ENCODE peak calls at places on chromosomes 13 and 19, in eight cellular contexts. One of them, this sample, is unnamed.

GRCh38 chr13:110702591-110703526 is 3.1 kb downstream of the CARS2 start:
- DNase-seq in OCI-LY7: no peak
- DNase-seq in heart right ventricle: no peak
- DNase-seq in cardiac muscle cell: peak; percentile 18
- DNase-seq in breast epithelium: no peak
- DNase-seq in pancreas: no peak
- DNase-seq in tibial artery: no peak
- DNase-seq in uterus: no peak
- DNase-seq in this sample: no peak

GRCh38 chr19:48271531-48272151 is 1.8 kb downstream of the ZNF114 start:
- DNase-seq in breast epithelium: no peak
- DNase-seq in tibial artery: no peak
- DNase-seq in pancreas: no peak
- DNase-seq in uterus: peak; percentile 38
- DNase-seq in heart right ventricle: peak; percentile 40
- DNase-seq in cardiac muscle cell: peak; percentile 64
- DNase-seq in OCI-LY7: peak; percentile 31
- DNase-seq in this sample: no peak

GRCh38 chr19:6773323-6773931 is 919 bp downstream of the VAV1 start:
- DNase-seq in OCI-LY7: peak; percentile 89
- DNase-seq in tibial artery: no peak
- DNase-seq in uterus: no peak
- DNase-seq in cardiac muscle cell: no peak
- DNase-seq in pancreas: no peak
- DNase-seq in breast epithelium: no peak
- DNase-seq in heart right ventricle: no peak
- DNase-seq in this sample: no peak

GRCh38 chr13:31957772-31958171 is 73.8 kb upstream of the FRY start:
- DNase-seq in cardiac muscle cell: no peak
- DNase-seq in heart right ventricle: no peak
- DNase-seq in breast epithelium: no peak
- DNase-seq in uterus: no peak
- DNase-seq in pancreas: no peak
- DNase-seq in OCI-LY7: no peak
- DNase-seq in tibial artery: no peak
- DNase-seq in this sample: no peak

GRCh38 chr19:49869484-49870308 is 2.3 kb upstream of the PNKP start:
- DNase-seq in uterus: peak; percentile 98
- DNase-seq in cardiac muscle cell: peak; percentile 100
- DNase-seq in pancreas: peak; percentile 96
- DNase-seq in OCI-LY7: peak; percentile 100
- DNase-seq in tibial artery: peak; percentile 99
- DNase-seq in breast epithelium: peak; percentile 97
- DNase-seq in heart right ventricle: peak; percentile 98
- DNase-seq in this sample: peak; percentile 92

GRCh38 chr13:37526710-37527446 is 71.7 kb downstream of the POSTN start:
- DNase-seq in tibial artery: no peak
- DNase-seq in breast epithelium: no peak
- DNase-seq in pancreas: no peak
- DNase-seq in cardiac muscle cell: peak; percentile 73
- DNase-seq in heart right ventricle: peak; percentile 40
- DNase-seq in OCI-LY7: no peak
- DNase-seq in uterus: no peak
- DNase-seq in this sample: no peak

GRCh38 chr13:109647046-109647445 is 139.3 kb downstream of the IRS2 start:
- DNase-seq in OCI-LY7: no peak
- DNase-seq in cardiac muscle cell: peak; percentile 88
- DNase-seq in pancreas: no peak
- DNase-seq in heart right ventricle: no peak
- DNase-seq in uterus: no peak
- DNase-seq in tibial artery: no peak
- DNase-seq in breast epithelium: no peak
- DNase-seq in this sample: no peak

GRCh38 chr19:4636151-4636717 is 3.1 kb upstream of the TNFAIP8L1 start:
- DNase-seq in pancreas: peak; percentile 48
- DNase-seq in OCI-LY7: peak; percentile 79
- DNase-seq in uterus: peak; percentile 66
- DNase-seq in cardiac muscle cell: peak; percentile 71
- DNase-seq in heart right ventricle: peak; percentile 61
- DNase-seq in tibial artery: no peak
- DNase-seq in breast epithelium: peak; percentile 67
- DNase-seq in this sample: peak; percentile 34

GRCh38 chr19:47745010-47745901 is at the start of gene NOP53:
- DNase-seq in uterus: peak; percentile 97
- DNase-seq in breast epithelium: peak; percentile 98
- DNase-seq in cardiac muscle cell: peak; percentile 98
- DNase-seq in heart right ventricle: peak; percentile 97
- DNase-seq in OCI-LY7: peak; percentile 97
- DNase-seq in pancreas: peak; percentile 95
- DNase-seq in tibial artery: peak; percentile 97
- DNase-seq in this sample: peak; percentile 96

GRCh38 chr19:13281567-13282291 is 131.5 kb downstream of the IER2 start:
- DNase-seq in heart right ventricle: no peak
- DNase-seq in cardiac muscle cell: no peak
- DNase-seq in OCI-LY7: no peak
- DNase-seq in tibial artery: peak; percentile 71
- DNase-seq in breast epithelium: no peak
- DNase-seq in pancreas: no peak
- DNase-seq in uterus: no peak
- DNase-seq in this sample: no peak

GRCh38 chr13:59458908-59459579 is 704.7 kb downstream of the DIAPH3 start:
- DNase-seq in heart right ventricle: peak; percentile 29
- DNase-seq in cardiac muscle cell: peak; percentile 92
- DNase-seq in pancreas: no peak
- DNase-seq in uterus: no peak
- DNase-seq in breast epithelium: no peak
- DNase-seq in OCI-LY7: no peak
- DNase-seq in tibial artery: no peak
- DNase-seq in this sample: no peak

GRCh38 chr19:42440357-42441046 is 2.2 kb downstream of the CXCL17 start:
- DNase-seq in pancreas: peak; percentile 66
- DNase-seq in tibial artery: peak; percentile 71
- DNase-seq in cardiac muscle cell: peak; percentile 85
- DNase-seq in heart right ventricle: peak; percentile 78
- DNase-seq in breast epithelium: peak; percentile 72
- DNase-seq in OCI-LY7: peak; percentile 83
- DNase-seq in uterus: peak; percentile 35
- DNase-seq in this sample: peak; percentile 68

GRCh38 chr13:98487522-98487921 is 89.4 kb downstream of the STK24 start:
- DNase-seq in cardiac muscle cell: no peak
- DNase-seq in OCI-LY7: peak; percentile 75
- DNase-seq in uterus: no peak
- DNase-seq in heart right ventricle: no peak
- DNase-seq in tibial artery: no peak
- DNase-seq in breast epithelium: no peak
- DNase-seq in pancreas: no peak
- DNase-seq in this sample: no peak

GRCh38 chr13:107866666-107867623 is 348.4 kb downstream of the LIG4 start:
- DNase-seq in heart right ventricle: no peak
- DNase-seq in cardiac muscle cell: peak; percentile 58
- DNase-seq in pancreas: no peak
- DNase-seq in breast epithelium: no peak
- DNase-seq in uterus: no peak
- DNase-seq in OCI-LY7: no peak
- DNase-seq in tibial artery: no peak
- DNase-seq in this sample: no peak

GRCh38 chr19:1361601-1362384 is 21.9 kb upstream of the NDUFS7 start:
- DNase-seq in uterus: no peak
- DNase-seq in pancreas: no peak
- DNase-seq in OCI-LY7: no peak
- DNase-seq in tibial artery: no peak
- DNase-seq in cardiac muscle cell: peak; percentile 82
- DNase-seq in heart right ventricle: no peak
- DNase-seq in breast epithelium: no peak
- DNase-seq in this sample: no peak

GRCh38 chr19:5337126-5337525 is 3.5 kb downstream of the PTPRS start:
- DNase-seq in breast epithelium: no peak
- DNase-seq in tibial artery: no peak
- DNase-seq in OCI-LY7: no peak
- DNase-seq in cardiac muscle cell: no peak
- DNase-seq in pancreas: no peak
- DNase-seq in uterus: no peak
- DNase-seq in heart right ventricle: no peak
- DNase-seq in this sample: no peak

GRCh38 chr13:63184693-63185092 is 1769.0 kb upstream of the PCDH20 start:
- DNase-seq in pancreas: no peak
- DNase-seq in heart right ventricle: no peak
- DNase-seq in OCI-LY7: no peak
- DNase-seq in cardiac muscle cell: peak; percentile 48
- DNase-seq in uterus: no peak
- DNase-seq in breast epithelium: no peak
- DNase-seq in tibial artery: no peak
- DNase-seq in this sample: no peak

DNA sequence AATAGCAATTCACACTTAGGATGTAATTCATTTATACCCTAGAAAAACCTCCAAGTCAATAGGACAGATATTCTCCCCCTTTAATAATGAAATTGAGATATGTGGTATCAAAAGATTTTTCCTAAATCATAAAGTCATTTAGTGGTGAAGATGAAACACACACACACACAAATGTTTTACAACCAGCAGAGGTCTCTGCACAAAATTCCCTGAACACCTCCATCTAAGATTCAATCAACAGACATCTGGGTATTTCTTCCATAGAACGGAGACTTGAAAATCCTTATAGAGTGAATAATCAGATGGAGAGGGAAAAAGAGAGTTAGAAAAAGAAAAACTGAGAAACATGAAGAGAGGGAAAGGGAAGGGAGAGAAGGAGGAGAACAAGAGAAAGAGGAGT is 52.8 kb downstream of the MYCBP2 start:
- DNase-seq in pancreas: no peak
- DNase-seq in tibial artery: no peak
- DNase-seq in breast epithelium: no peak
- DNase-seq in cardiac muscle cell: no peak
- DNase-seq in uterus: no peak
- DNase-seq in OCI-LY7: no peak
- DNase-seq in heart right ventricle: no peak
- DNase-seq in this sample: no peak
- TF ChIP-seq CTCF in pancreas: no peak
- TF ChIP-seq CTCF in tibial artery: peak; percentile 13
- TF ChIP-seq CTCF in breast epithelium: no peak
- TF ChIP-seq CTCF in cardiac muscle cell: no peak
- TF ChIP-seq CTCF in uterus: no peak
- TF ChIP-seq CTCF in OCI-LY7: peak; percentile 61
- TF ChIP-seq CTCF in heart right ventricle: no peak
- TF ChIP-seq CTCF in this sample: no peak

GRCh38 chr19:44344255-44344654 is 12.2 kb downstream of the ZNF112 start:
- DNase-seq in heart right ventricle: no peak
- DNase-seq in uterus: no peak
- DNase-seq in OCI-LY7: peak; percentile 75
- DNase-seq in pancreas: no peak
- DNase-seq in cardiac muscle cell: no peak
- DNase-seq in breast epithelium: no peak
- DNase-seq in tibial artery: no peak
- DNase-seq in this sample: no peak

GRCh38 chr19:44341794-44342193 is 14.7 kb downstream of the ZNF112 start:
- DNase-seq in tibial artery: no peak
- DNase-seq in OCI-LY7: no peak
- DNase-seq in uterus: no peak
- DNase-seq in pancreas: no peak
- DNase-seq in heart right ventricle: no peak
- DNase-seq in cardiac muscle cell: no peak
- DNase-seq in breast epithelium: no peak
- DNase-seq in this sample: no peak

GRCh38 chr19:44345969-44346368 is 10.5 kb downstream of the ZNF112 start:
- DNase-seq in pancreas: no peak
- DNase-seq in breast epithelium: no peak
- DNase-seq in tibial artery: no peak
- DNase-seq in OCI-LY7: no peak
- DNase-seq in heart right ventricle: peak; percentile 12
- DNase-seq in cardiac muscle cell: no peak
- DNase-seq in uterus: no peak
- DNase-seq in this sample: no peak

GRCh38 chr19:44346556-44346955 is 9.9 kb downstream of the ZNF112 start:
- DNase-seq in pancreas: no peak
- DNase-seq in heart right ventricle: no peak
- DNase-seq in uterus: no peak
- DNase-seq in cardiac muscle cell: no peak
- DNase-seq in OCI-LY7: no peak
- DNase-seq in breast epithelium: no peak
- DNase-seq in tibial artery: no peak
- DNase-seq in this sample: no peak
- H3K9me3 ChIP-seq in pancreas: no peaks in the 10 kb centered on the region
- H3K9me3 ChIP-seq in heart right ventricle: peaks cover 100% of the 10 kb centered on the region
- H3K9me3 ChIP-seq in uterus: peaks cover 49% of the 10 kb centered on the region
- H3K9me3 ChIP-seq in cardiac muscle cell: no peaks in the 10 kb centered on the region
- H3K9me3 ChIP-seq in OCI-LY7: no peaks in the 10 kb centered on the region
- H3K9me3 ChIP-seq in breast epithelium: peaks cover 71% of the 10 kb centered on the region
- H3K9me3 ChIP-seq in tibial artery: peaks cover 49% of the 10 kb centered on the region
- H3K9me3 ChIP-seq in this sample: peaks cover 98% of the 10 kb centered on the region

DNA sequence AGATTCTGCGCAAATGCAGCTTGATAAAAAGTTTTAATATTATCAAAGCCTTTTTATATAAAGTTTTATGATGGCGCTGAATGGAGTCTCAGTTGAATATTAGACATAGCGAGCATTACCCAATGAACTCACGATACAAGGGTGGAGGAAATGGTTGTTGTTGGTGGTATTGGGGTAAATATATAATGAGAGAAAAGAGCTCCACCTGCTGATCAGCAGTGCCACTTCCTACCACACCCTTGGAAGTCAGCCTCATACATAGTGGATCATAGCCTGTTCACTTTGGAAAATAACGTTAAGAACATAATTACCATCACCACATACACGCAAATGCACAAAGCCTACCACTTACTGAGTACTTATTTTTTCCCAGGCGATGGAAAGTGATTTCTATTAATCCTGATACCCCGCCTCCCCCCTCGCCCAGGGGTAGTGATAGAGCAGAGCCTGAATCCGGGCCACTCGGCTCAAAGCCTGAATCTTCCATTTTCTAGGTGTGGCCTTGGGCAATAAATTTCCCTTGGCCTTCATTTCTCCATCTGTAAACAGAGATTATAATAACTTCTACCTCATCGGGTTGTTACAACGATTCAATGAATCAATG is 358.3 kb downstream of the KLF5 start:
- DNase-seq in uterus: no peak
- DNase-seq in pancreas: no peak
- DNase-seq in heart right ventricle: no peak
- DNase-seq in OCI-LY7: peak; percentile 2
- DNase-seq in tibial artery: no peak
- DNase-seq in breast epithelium: no peak
- DNase-seq in cardiac muscle cell: peak; percentile 19
- DNase-seq in this sample: no peak
- TF ChIP-seq CTCF in uterus: no peak
- TF ChIP-seq CTCF in pancreas: peak; percentile 31
- TF ChIP-seq CTCF in heart right ventricle: no peak
- TF ChIP-seq CTCF in OCI-LY7: peak; percentile 55
- TF ChIP-seq CTCF in tibial artery: no peak
- TF ChIP-seq CTCF in breast epithelium: no peak
- TF ChIP-seq CTCF in cardiac muscle cell: peak; percentile 24
- TF ChIP-seq CTCF in this sample: no peak

DNA sequence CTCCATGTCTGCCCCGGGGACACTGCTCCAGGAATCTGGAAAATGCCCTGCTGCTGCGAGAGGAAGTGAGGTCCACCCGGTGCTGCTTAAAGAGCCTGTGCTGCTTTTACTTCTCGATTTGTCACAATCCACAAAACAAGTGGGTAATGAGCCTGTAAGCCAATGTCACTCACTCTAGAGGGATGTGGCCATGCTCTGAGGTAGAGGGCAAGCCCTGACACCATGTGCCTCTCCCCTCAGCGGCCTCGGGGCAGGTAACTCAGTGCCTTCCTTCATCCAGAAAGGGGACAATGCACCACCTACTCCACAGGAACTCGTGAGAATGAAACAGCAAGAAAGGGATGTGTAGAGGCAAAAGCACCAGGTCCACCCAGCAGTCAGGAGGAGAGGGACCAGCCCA is 106.2 kb downstream of the TUBA3C start:
- DNase-seq in tibial artery: no peak
- DNase-seq in uterus: no peak
- DNase-seq in pancreas: no peak
- DNase-seq in OCI-LY7: no peak
- DNase-seq in heart right ventricle: no peak
- DNase-seq in cardiac muscle cell: no peak
- DNase-seq in breast epithelium: no peak
- DNase-seq in this sample: no peak
- H3K9me3 ChIP-seq in tibial artery: no peaks in the 10 kb centered on the region
- H3K9me3 ChIP-seq in uterus: no peaks in the 10 kb centered on the region
- H3K9me3 ChIP-seq in pancreas: no peaks in the 10 kb centered on the region
- H3K9me3 ChIP-seq in OCI-LY7: no peaks in the 10 kb centered on the region
- H3K9me3 ChIP-seq in heart right ventricle: peaks cover 14% of the 10 kb centered on the region
- H3K9me3 ChIP-seq in cardiac muscle cell: no peaks in the 10 kb centered on the region
- H3K9me3 ChIP-seq in breast epithelium: no peaks in the 10 kb centered on the region
- H3K9me3 ChIP-seq in this sample: no peaks in the 10 kb centered on the region

This sample was measured in tibial nerve.